ENCODE peak calls at places on chromosomes 1 and 21, in four cellular contexts. H is WTC11, V is M059J, S is thoracic aorta. L is an unnamed sample.

GRCh38 chr21:33042812-33043211 is 17.1 kb downstream of the OLIG2 start:
- DNase-seq in H (no peak), S (no peak), V (peak), L (no peak)

GRCh38 chr1:26234644-26235384 is 814 bp downstream of the CEP85 start:
- DNase-seq in V (peak), H (no peak), S (no peak), L (no peak)

GRCh38 chr1:49677706-49678105 is 346.0 kb downstream of the AGBL4 start:
- DNase-seq in V (no peak), S (no peak), H (no peak), L (no peak)

GRCh38 chr1:201028473-201028889 is 5.0 kb upstream of the KIF21B start:
- DNase-seq in S (no peak), V (no peak), H (no peak), L (no peak)

GRCh38 chr1:229005556-229005955 is 265.4 kb upstream of the RAB4A start:
- DNase-seq in V (no peak), S (no peak), H (no peak), L (no peak)

GRCh38 chr1:33501774-33502173 is 29.3 kb downstream of the ZSCAN20 start:
- DNase-seq in S (no peak), V (no peak), H (no peak), L (no peak)

GRCh38 chr1:15314328-15315281 is 67.6 kb downstream of the FHAD1 start:
- DNase-seq in V (no peak), H (no peak), S (no peak), L (no peak)

GRCh38 chr1:185960377-185961151 is 226.4 kb downstream of the HMCN1 start:
- DNase-seq in H (no peak), S (no peak), V (no peak), L (no peak)